ENCODE peak calls at places on chromosomes 12 and 14, in four cellular contexts. X is GM12878, W is H1, M is HepG2. B is an unnamed sample.

GRCh38 chr12:7935773-7936581 is at the start of gene SLC2A3:
- DNase-seq in X (peak; percentile 65), W (peak; percentile 76), M (peak; percentile 84), B (peak; percentile 13)

GRCh38 chr14:24339284-24340151 is at the start of gene RIPK3:
- DNase-seq in X (peak; percentile 36), W (peak; percentile 77), M (no peak), B (no peak)

GRCh38 chr12:2117541-2117940 is 64.8 kb downstream of the CACNA1C start:
- DNase-seq in X (no peak), W (no peak), M (no peak), B (no peak)

GRCh38 chr14:102043251-102044025 is 43.4 kb downstream of the HSP90AA1 start:
- DNase-seq in X (no peak), W (no peak), M (no peak), B (no peak)

GRCh38 chr14:72894623-72895378 is 900 bp upstream of the DPF3 start:
- DNase-seq in X (no peak), W (peak; percentile 68), M (no peak), B (peak; percentile 57)

GRCh38 chr12:132779781-132780353 is 18.2 kb upstream of the ANKLE2 start:
- DNase-seq in X (no peak), W (no peak), M (no peak), B (no peak)

GRCh38 chr12:100185361-100185894 is 15.2 kb upstream of the ACTR6 start:
- DNase-seq in X (peak; percentile 54), W (no peak), M (no peak), B (no peak)

GRCh38 chr12:96121271-96121711 is 72.9 kb upstream of the ELK3 start:
- DNase-seq in X (peak; percentile 17), W (no peak), M (no peak), B (no peak)

GRCh38 chr12:56632701-56633464 is 2.8 kb upstream of the BAZ2A start:
- DNase-seq in X (no peak), W (peak; percentile 48), M (no peak), B (no peak)

GRCh38 chr12:130571089-130571488 is 145.0 kb downstream of the RIMBP2 start:
- DNase-seq in X (no peak), W (no peak), M (no peak), B (no peak)

GRCh38 chr14:23146423-23146910 is 27.4 kb upstream of the CEBPE start:
- DNase-seq in X (no peak), W (no peak), M (no peak), B (no peak)

GRCh38 chr12:83161451-83161850 is 474.7 kb downstream of the TMTC2 start:
- DNase-seq in X (no peak), W (no peak), M (no peak), B (no peak)

GRCh38 chr12:104522985-104523719 is 66.4 kb downstream of the CHST11 start:
- DNase-seq in X (no peak), W (no peak), M (no peak), B (no peak)

GRCh38 chr12:27523642-27524488 is at the start of gene PPFIBP1:
- DNase-seq in X (peak; percentile 91), W (peak; percentile 98), M (peak; percentile 96), B (peak; percentile 97)

GRCh38 chr12:25972783-25973182 is 14.3 kb downstream of the RASSF8 start:
- DNase-seq in X (no peak), W (no peak), M (no peak), B (no peak)

GRCh38 chr14:96754162-96754844 is 42.9 kb upstream of the VRK1 start:
- DNase-seq in X (no peak), W (no peak), M (no peak), B (no peak)

GRCh38 chr12:123131879-123132402 is 18.9 kb downstream of the PITPNM2 start:
- DNase-seq in X (no peak), W (no peak), M (no peak), B (no peak)

GRCh38 chr12:64097346-64098105 is 124.6 kb downstream of the KICS2 start:
- DNase-seq in X (no peak), W (no peak), M (no peak), B (no peak)

GRCh38 chr12:27176765-27177164 is 67.3 kb upstream of the STK38L start:
- DNase-seq in X (no peak), W (no peak), M (no peak), B (no peak)

GRCh38 chr14:97382616-97383226 is 585.5 kb downstream of the VRK1 start:
- DNase-seq in X (peak; percentile 28), W (no peak), M (no peak), B (no peak)

GRCh38 chr12:75489187-75489586 is 8.6 kb downstream of the GLIPR1 start:
- DNase-seq in X (no peak), W (no peak), M (no peak), B (no peak)

GRCh38 chr14:71113376-71113775 is 206.1 kb downstream of the PCNX1 start:
- DNase-seq in X (no peak), W (no peak), M (no peak), B (no peak)

GRCh38 chr12:89470741-89471504 is 53.7 kb downstream of the GALNT4 start:
- DNase-seq in X (no peak), W (no peak), M (peak; percentile 58), B (peak; percentile 43)

GRCh38 chr14:89973234-89973823 is 17.6 kb downstream of the TDP1 start:
- DNase-seq in X (peak; percentile 4), W (peak; percentile 77), M (peak; percentile 56), B (peak; percentile 72)

GRCh38 chr14:89983375-89983774 is 27.6 kb downstream of the TDP1 start:
- DNase-seq in X (no peak), W (no peak), M (no peak), B (no peak)

DNA sequence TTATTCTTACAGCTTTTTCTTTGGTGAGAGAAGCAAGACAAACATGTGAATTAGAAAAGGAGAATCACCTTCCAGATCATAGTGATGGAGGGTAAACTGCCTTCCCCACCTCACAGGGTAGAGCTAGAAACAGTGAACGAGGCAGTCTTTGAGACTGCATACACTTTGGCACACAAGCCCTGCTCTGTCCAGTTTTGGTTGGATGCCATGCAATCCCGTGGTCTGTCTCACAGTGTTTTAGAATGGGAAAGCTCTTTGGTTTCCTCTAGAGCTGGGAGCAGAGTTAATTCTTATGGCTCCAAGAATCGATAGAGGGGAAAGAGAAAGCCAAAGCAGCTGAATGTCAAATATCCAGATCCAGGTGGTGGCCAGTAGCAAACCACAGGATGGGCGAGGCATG is 21.9 kb downstream of the TDP1 start:
- DNase-seq in X (no peak), W (no peak), M (no peak), B (no peak)
- TF ChIP-seq SUZ12 in X (no peak), W (no peak), M (no peak), B (no peak)

GRCh38 chr14:92924247-92924646 is 1.3 kb downstream of the CHGA start:
- DNase-seq in X (no peak), W (peak; percentile 51), M (no peak), B (no peak)
- TF ChIP-seq SP1 in X (no peak), W (no peak), M (no peak), B (no peak)

GRCh38 chr12:6549379-6550151 is 6.3 kb downstream of the IFFO1 start:
- DNase-seq in X (no peak), W (no peak), M (no peak), B (no peak)

GRCh38 chr12:6547987-6548386 is 7.9 kb downstream of the IFFO1 start:
- DNase-seq in X (no peak), W (no peak), M (no peak), B (no peak)

GRCh38 chr12:6547566-6547965 is 8.3 kb downstream of the IFFO1 start:
- DNase-seq in X (no peak), W (no peak), M (no peak), B (no peak)

GRCh38 chr12:6550294-6551062 is 5.4 kb downstream of the IFFO1 start:
- DNase-seq in X (no peak), W (no peak), M (no peak), B (no peak)

DNA sequence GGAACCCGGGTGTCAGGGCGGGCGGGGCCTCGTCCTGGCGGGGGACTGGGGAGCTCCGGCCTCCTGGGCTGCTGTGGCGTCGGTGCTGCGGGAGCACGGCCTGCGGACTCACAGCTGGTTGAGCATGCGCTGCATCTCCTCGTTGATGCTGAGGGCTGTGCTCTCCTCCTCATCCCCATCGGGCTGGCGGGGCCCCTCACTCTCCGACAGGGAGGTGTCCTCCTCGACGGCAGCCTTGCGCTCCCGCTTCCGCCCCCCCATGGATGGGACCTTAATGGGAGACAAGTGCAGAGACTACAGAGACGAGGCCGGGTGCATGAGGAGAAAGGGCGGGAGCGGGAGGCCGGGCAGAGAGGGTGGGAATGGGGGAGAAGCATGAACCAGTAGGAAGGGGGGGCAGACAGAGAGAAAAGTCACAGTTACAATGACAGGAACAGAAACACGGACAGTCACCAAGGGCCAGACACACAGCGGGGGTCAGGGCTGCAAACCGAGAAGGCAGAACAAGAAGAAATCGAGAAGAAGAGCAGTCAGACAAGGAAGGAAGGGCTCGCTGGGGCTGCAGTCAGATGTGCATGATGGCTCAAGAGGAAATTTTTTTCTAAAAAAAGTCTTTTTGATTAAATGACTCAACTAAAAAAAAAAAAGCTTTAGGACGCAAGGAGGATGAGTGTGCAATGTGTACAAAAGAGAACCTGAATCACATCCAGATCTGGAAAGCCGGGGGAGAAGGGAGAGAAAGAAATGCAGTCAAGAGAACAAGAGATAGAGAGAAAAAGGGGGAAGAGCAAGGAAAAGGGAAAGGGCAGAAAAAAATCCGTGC is 7.1 kb downstream of the IFFO1 start:
- DNase-seq in X (no peak), W (no peak), M (no peak), B (no peak)
- TF ChIP-seq SUZ12 in X (no peak), W (no peak), M (no peak), B (no peak)

GRCh38 chr12:110304061-110304551 is 23.1 kb downstream of the ATP2A2 start:
- DNase-seq in X (no peak), W (no peak), M (no peak), B (no peak)
- TF ChIP-seq SP1 in X (no peak), W (no peak), M (no peak), B (no peak)

GRCh38 chr14:75011356-75012097 is 8.8 kb downstream of the EIF2B2 start:
- DNase-seq in X (no peak), W (no peak), M (no peak), B (no peak)
- TF ChIP-seq SUZ12 in X (no peak), W (no peak), M (no peak), B (no peak)

GRCh38 chr14:64693766-64694165 is 10.5 kb upstream of the PLEKHG3 start:
- DNase-seq in X (no peak), W (no peak), M (no peak), B (no peak)
- TF ChIP-seq SP1 in X (no peak), W (no peak), M (no peak), B (no peak)